ENCODE peak calls at places on chromosomes 3 and 15, in seven cellular contexts. One of them, this sample, is unnamed.
A peak's percentile ranks its signal among the peaks of the same experiment; 100 is the strongest.

GRCh38 chr3:161413127-161413854 is 42.0 kb upstream of the SPTSSB start:
- DNase-seq in PC-3: peak; percentile 89
- DNase-seq in MM.1S: peak; percentile 5
- DNase-seq in PC-9: no peak
- DNase-seq in GM23338: no peak
- DNase-seq in GM23248: peak; percentile 74
- DNase-seq in neural progenitor cell: no peak
- DNase-seq in this sample: no peak

GRCh38 chr3:14431556-14431927 is 29.1 kb downstream of the SLC6A6 start:
- DNase-seq in PC-3: no peak
- DNase-seq in MM.1S: no peak
- DNase-seq in PC-9: no peak
- DNase-seq in GM23338: peak; percentile 52
- DNase-seq in GM23248: no peak
- DNase-seq in neural progenitor cell: no peak
- DNase-seq in this sample: no peak

GRCh38 chr3:100455841-100456550 is 36.4 kb upstream of the TMEM45A start:
- DNase-seq in PC-3: no peak
- DNase-seq in MM.1S: peak; percentile 45
- DNase-seq in PC-9: no peak
- DNase-seq in GM23338: no peak
- DNase-seq in GM23248: no peak
- DNase-seq in neural progenitor cell: no peak
- DNase-seq in this sample: no peak

GRCh38 chr3:126187920-126188319 is 7.5 kb upstream of the ALDH1L1 start:
- DNase-seq in PC-3: no peak
- DNase-seq in MM.1S: no peak
- DNase-seq in PC-9: no peak
- DNase-seq in GM23338: no peak
- DNase-seq in GM23248: no peak
- DNase-seq in neural progenitor cell: no peak
- DNase-seq in this sample: no peak

GRCh38 chr15:49988766-49989165 is 130.3 kb downstream of the ATP8B4 start:
- DNase-seq in PC-3: no peak
- DNase-seq in MM.1S: no peak
- DNase-seq in PC-9: no peak
- DNase-seq in GM23338: no peak
- DNase-seq in GM23248: no peak
- DNase-seq in neural progenitor cell: no peak
- DNase-seq in this sample: no peak

GRCh38 chr3:124263168-124263567 is 271.2 kb upstream of the ROPN1 start:
- DNase-seq in PC-3: peak; percentile 93
- DNase-seq in MM.1S: no peak
- DNase-seq in PC-9: peak; percentile 53
- DNase-seq in GM23338: no peak
- DNase-seq in GM23248: peak; percentile 96
- DNase-seq in neural progenitor cell: no peak
- DNase-seq in this sample: no peak

GRCh38 chr3:46484911-46485696 is 12.7 kb upstream of the RTP3 start:
- DNase-seq in PC-3: no peak
- DNase-seq in MM.1S: no peak
- DNase-seq in PC-9: peak; percentile 49
- DNase-seq in GM23338: no peak
- DNase-seq in GM23248: no peak
- DNase-seq in neural progenitor cell: no peak
- DNase-seq in this sample: no peak

GRCh38 chr3:154969366-154969765 is 110.8 kb upstream of the MME start:
- DNase-seq in PC-3: no peak
- DNase-seq in MM.1S: no peak
- DNase-seq in PC-9: no peak
- DNase-seq in GM23338: no peak
- DNase-seq in GM23248: no peak
- DNase-seq in neural progenitor cell: no peak
- DNase-seq in this sample: no peak

GRCh38 chr15:42691308-42691707 is 45.6 kb downstream of the CDAN1 start:
- DNase-seq in PC-3: no peak
- DNase-seq in MM.1S: no peak
- DNase-seq in PC-9: no peak
- DNase-seq in GM23338: no peak
- DNase-seq in GM23248: no peak
- DNase-seq in neural progenitor cell: no peak
- DNase-seq in this sample: no peak

GRCh38 chr3:148922467-148922866 is 57.4 kb downstream of the CPA3 start:
- DNase-seq in PC-3: no peak
- DNase-seq in MM.1S: peak; percentile 19
- DNase-seq in PC-9: no peak
- DNase-seq in GM23338: no peak
- DNase-seq in GM23248: no peak
- DNase-seq in neural progenitor cell: no peak
- DNase-seq in this sample: no peak

GRCh38 chr15:75508741-75509532 is 57.4 kb upstream of the SIN3A start:
- DNase-seq in PC-3: peak; percentile 58
- DNase-seq in MM.1S: peak; percentile 28
- DNase-seq in PC-9: peak; percentile 10
- DNase-seq in GM23338: peak; percentile 57
- DNase-seq in GM23248: peak; percentile 70
- DNase-seq in neural progenitor cell: no peak
- DNase-seq in this sample: peak; percentile 40

GRCh38 chr3:139111392-139112229 is 66.9 kb upstream of the PRR23C start:
- DNase-seq in PC-3: peak; percentile 58
- DNase-seq in MM.1S: peak; percentile 66
- DNase-seq in PC-9: peak; percentile 67
- DNase-seq in GM23338: peak; percentile 80
- DNase-seq in GM23248: peak; percentile 76
- DNase-seq in neural progenitor cell: peak; percentile 74
- DNase-seq in this sample: peak; percentile 69

GRCh38 chr3:131363275-131363674 is 18.3 kb upstream of the NUDT16 start:
- DNase-seq in PC-3: no peak
- DNase-seq in MM.1S: no peak
- DNase-seq in PC-9: no peak
- DNase-seq in GM23338: no peak
- DNase-seq in GM23248: no peak
- DNase-seq in neural progenitor cell: no peak
- DNase-seq in this sample: no peak

GRCh38 chr15:52503788-52504496 is 24.7 kb downstream of the MYO5A start:
- DNase-seq in PC-3: peak; percentile 21
- DNase-seq in MM.1S: peak; percentile 76
- DNase-seq in PC-9: no peak
- DNase-seq in GM23338: no peak
- DNase-seq in GM23248: peak; percentile 84
- DNase-seq in neural progenitor cell: no peak
- DNase-seq in this sample: no peak

GRCh38 chr15:68229386-68230156 is at the start of gene CLN6:
- DNase-seq in PC-3: peak; percentile 71
- DNase-seq in MM.1S: peak; percentile 86
- DNase-seq in PC-9: peak; percentile 79
- DNase-seq in GM23338: peak; percentile 89
- DNase-seq in GM23248: peak; percentile 94
- DNase-seq in neural progenitor cell: peak; percentile 93
- DNase-seq in this sample: peak; percentile 97

GRCh38 chr3:72279068-72279598 is 494.2 kb upstream of the PROK2 start:
- DNase-seq in PC-3: no peak
- DNase-seq in MM.1S: no peak
- DNase-seq in PC-9: no peak
- DNase-seq in GM23338: no peak
- DNase-seq in GM23248: no peak
- DNase-seq in neural progenitor cell: no peak
- DNase-seq in this sample: no peak

GRCh38 chr3:8482960-8483665 is 18.5 kb upstream of the LMCD1 start:
- DNase-seq in PC-3: peak; percentile 97
- DNase-seq in MM.1S: no peak
- DNase-seq in PC-9: peak; percentile 57
- DNase-seq in GM23338: no peak
- DNase-seq in GM23248: peak; percentile 96
- DNase-seq in neural progenitor cell: no peak
- DNase-seq in this sample: no peak

GRCh38 chr3:107432013-107432515 is 54.8 kb downstream of the CCDC54 start:
- DNase-seq in PC-3: peak; percentile 33
- DNase-seq in MM.1S: no peak
- DNase-seq in PC-9: peak; percentile 15
- DNase-seq in GM23338: peak; percentile 56
- DNase-seq in GM23248: peak; percentile 63
- DNase-seq in neural progenitor cell: peak; percentile 29
- DNase-seq in this sample: peak; percentile 56

GRCh38 chr3:98779936-98780335 is 16.8 kb downstream of the ST3GAL6 start:
- DNase-seq in PC-3: no peak
- DNase-seq in MM.1S: no peak
- DNase-seq in PC-9: no peak
- DNase-seq in GM23338: no peak
- DNase-seq in GM23248: peak; percentile 47
- DNase-seq in neural progenitor cell: no peak
- DNase-seq in this sample: no peak

GRCh38 chr3:94433811-94434210 is 370.9 kb downstream of the NSUN3 start:
- DNase-seq in PC-3: no peak
- DNase-seq in MM.1S: no peak
- DNase-seq in PC-9: no peak
- DNase-seq in GM23338: no peak
- DNase-seq in GM23248: no peak
- DNase-seq in neural progenitor cell: no peak
- DNase-seq in this sample: no peak

GRCh38 chr15:45123397-45123796 is 6.3 kb downstream of the DUOXA1 start:
- DNase-seq in PC-3: peak; percentile 16
- DNase-seq in MM.1S: no peak
- DNase-seq in PC-9: no peak
- DNase-seq in GM23338: no peak
- DNase-seq in GM23248: no peak
- DNase-seq in neural progenitor cell: no peak
- DNase-seq in this sample: no peak

GRCh38 chr3:177157492-177157891 is 39.8 kb downstream of the TBL1XR1 start:
- DNase-seq in PC-3: no peak
- DNase-seq in MM.1S: no peak
- DNase-seq in PC-9: no peak
- DNase-seq in GM23338: peak; percentile 65
- DNase-seq in GM23248: no peak
- DNase-seq in neural progenitor cell: no peak
- DNase-seq in this sample: no peak
- H3F3A ChIP-seq in PC-3: no peaks in the 10 kb centered on the region
- H3F3A ChIP-seq in MM.1S: peaks cover 17% of the 10 kb centered on the region
- H3F3A ChIP-seq in PC-9: peaks cover 41% of the 10 kb centered on the region
- H3F3A ChIP-seq in GM23338: no peaks in the 10 kb centered on the region
- H3F3A ChIP-seq in GM23248: no peaks in the 10 kb centered on the region
- H3F3A ChIP-seq in neural progenitor cell: no peaks in the 10 kb centered on the region
- H3F3A ChIP-seq in this sample: no peaks in the 10 kb centered on the region

GRCh38 chr3:115861166-115861733 is 237.9 kb downstream of the GAP43 start:
- DNase-seq in PC-3: no peak
- DNase-seq in MM.1S: no peak
- DNase-seq in PC-9: no peak
- DNase-seq in GM23338: peak; percentile 69
- DNase-seq in GM23248: no peak
- DNase-seq in neural progenitor cell: no peak
- DNase-seq in this sample: no peak

GRCh38 chr3:115862099-115862498 is 238.8 kb downstream of the GAP43 start:
- DNase-seq in PC-3: no peak
- DNase-seq in MM.1S: no peak
- DNase-seq in PC-9: no peak
- DNase-seq in GM23338: no peak
- DNase-seq in GM23248: no peak
- DNase-seq in neural progenitor cell: no peak
- DNase-seq in this sample: no peak

GRCh38 chr3:115860766-115861165 is 237.5 kb downstream of the GAP43 start:
- DNase-seq in PC-3: no peak
- DNase-seq in MM.1S: no peak
- DNase-seq in PC-9: no peak
- DNase-seq in GM23338: no peak
- DNase-seq in GM23248: no peak
- DNase-seq in neural progenitor cell: no peak
- DNase-seq in this sample: no peak

GRCh38 chr3:115862824-115863223 is 239.5 kb downstream of the GAP43 start:
- DNase-seq in PC-3: no peak
- DNase-seq in MM.1S: no peak
- DNase-seq in PC-9: no peak
- DNase-seq in GM23338: peak; percentile 57
- DNase-seq in GM23248: no peak
- DNase-seq in neural progenitor cell: peak; percentile 27
- DNase-seq in this sample: no peak

DNA sequence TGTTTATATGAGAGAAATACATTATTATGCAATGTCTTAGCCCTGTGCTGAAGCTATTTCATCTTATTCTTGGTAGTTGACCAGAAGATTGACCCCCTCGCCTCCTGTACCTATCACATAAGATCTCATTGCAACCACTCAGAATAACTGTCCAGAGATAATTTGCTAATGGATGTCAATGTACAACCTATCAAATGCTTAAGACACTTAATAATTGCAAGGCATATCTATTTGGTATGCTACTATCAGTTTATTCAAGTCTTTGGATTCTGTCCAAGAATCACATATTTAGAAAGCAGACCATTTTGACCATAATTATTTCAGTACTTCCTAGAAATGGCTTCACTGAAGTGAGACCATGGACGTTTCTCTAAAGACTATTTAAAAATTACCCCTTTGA is 241.6 kb downstream of the GAP43 start:
- DNase-seq in PC-3: no peak
- DNase-seq in MM.1S: no peak
- DNase-seq in PC-9: no peak
- DNase-seq in GM23338: no peak
- DNase-seq in GM23248: no peak
- DNase-seq in neural progenitor cell: no peak
- DNase-seq in this sample: no peak
- H3F3A ChIP-seq in PC-3: no peaks in the 10 kb centered on the region
- H3F3A ChIP-seq in MM.1S: no peaks in the 10 kb centered on the region
- H3F3A ChIP-seq in PC-9: no peaks in the 10 kb centered on the region
- H3F3A ChIP-seq in GM23338: no peaks in the 10 kb centered on the region
- H3F3A ChIP-seq in GM23248: no peaks in the 10 kb centered on the region
- H3F3A ChIP-seq in neural progenitor cell: peaks cover 15% of the 10 kb centered on the region
- H3F3A ChIP-seq in this sample: no peaks in the 10 kb centered on the region

GRCh38 chr3:179425075-179425474 is 26.2 kb downstream of the GNB4 start:
- DNase-seq in PC-3: no peak
- DNase-seq in MM.1S: no peak
- DNase-seq in PC-9: no peak
- DNase-seq in GM23338: no peak
- DNase-seq in GM23248: no peak
- DNase-seq in neural progenitor cell: no peak
- DNase-seq in this sample: no peak

GRCh38 chr3:179428876-179429548 is 22.3 kb downstream of the GNB4 start:
- DNase-seq in PC-3: no peak
- DNase-seq in MM.1S: no peak
- DNase-seq in PC-9: no peak
- DNase-seq in GM23338: no peak
- DNase-seq in GM23248: no peak
- DNase-seq in neural progenitor cell: no peak
- DNase-seq in this sample: no peak

GRCh38 chr3:179432021-179432420 is 19.2 kb downstream of the GNB4 start:
- DNase-seq in PC-3: no peak
- DNase-seq in MM.1S: peak; percentile 18
- DNase-seq in PC-9: no peak
- DNase-seq in GM23338: no peak
- DNase-seq in GM23248: no peak
- DNase-seq in neural progenitor cell: no peak
- DNase-seq in this sample: no peak

GRCh38 chr3:179432451-179432850 is 18.8 kb downstream of the GNB4 start:
- DNase-seq in PC-3: no peak
- DNase-seq in MM.1S: no peak
- DNase-seq in PC-9: no peak
- DNase-seq in GM23338: no peak
- DNase-seq in GM23248: no peak
- DNase-seq in neural progenitor cell: no peak
- DNase-seq in this sample: no peak

GRCh38 chr3:179430277-179430870 is 20.9 kb downstream of the GNB4 start:
- DNase-seq in PC-3: peak; percentile 19
- DNase-seq in MM.1S: no peak
- DNase-seq in PC-9: no peak
- DNase-seq in GM23338: no peak
- DNase-seq in GM23248: no peak
- DNase-seq in neural progenitor cell: no peak
- DNase-seq in this sample: no peak
- H3F3A ChIP-seq in PC-3: no peaks in the 10 kb centered on the region
- H3F3A ChIP-seq in MM.1S: peaks cover 7% of the 10 kb centered on the region
- H3F3A ChIP-seq in PC-9: no peaks in the 10 kb centered on the region
- H3F3A ChIP-seq in GM23338: no peaks in the 10 kb centered on the region
- H3F3A ChIP-seq in GM23248: peaks cover 6% of the 10 kb centered on the region
- H3F3A ChIP-seq in neural progenitor cell: no peaks in the 10 kb centered on the region
- H3F3A ChIP-seq in this sample: no peaks in the 10 kb centered on the region

GRCh38 chr3:47916696-47917095 is 99.5 kb downstream of the MAP4 start:
- DNase-seq in PC-3: no peak
- DNase-seq in MM.1S: no peak
- DNase-seq in PC-9: no peak
- DNase-seq in GM23338: no peak
- DNase-seq in GM23248: no peak
- DNase-seq in neural progenitor cell: no peak
- DNase-seq in this sample: no peak
- H3F3A ChIP-seq in PC-3: peaks cover under 1% of the 10 kb centered on the region
- H3F3A ChIP-seq in MM.1S: no peaks in the 10 kb centered on the region
- H3F3A ChIP-seq in PC-9: peaks cover 6% of the 10 kb centered on the region
- H3F3A ChIP-seq in GM23338: no peaks in the 10 kb centered on the region
- H3F3A ChIP-seq in GM23248: peaks cover 21% of the 10 kb centered on the region
- H3F3A ChIP-seq in neural progenitor cell: no peaks in the 10 kb centered on the region
- H3F3A ChIP-seq in this sample: peaks cover 22% of the 10 kb centered on the region